ENCODE peak calls at places on chromosome 16, in six cellular contexts. G is stimulated activated CD8-positive, alpha-beta memory T cell treated with anti-CD3 and anti-CD28 coated beads, Interleukin-4, amount 100 ng/mL, for 4 hours; N is activated CD8-positive, alpha-beta memory T cell treated with anti-CD3 and anti-CD28 coated beads, Interleukin-2, amount 50 U/mL, for 4 hours; M is T-helper 1 cell; L is AG09309; X is mucosa of gallbladder. Y is an unnamed sample.

GRCh38 chr16:89350701-89351380 is 133.3 kb downstream of the ZNF778 start:
- DNase-seq in G (no peak), N (peak), M (no peak), L (no peak), X (no peak), Y (no peak)

GRCh38 chr16:85377388-85378144 is 235.6 kb upstream of the GSE1 start:
- DNase-seq in G (no peak), N (no peak), M (no peak), L (no peak), X (no peak), Y (no peak)

GRCh38 chr16:85169333-85170065 is 57.2 kb upstream of the CIBAR2 start:
- DNase-seq in G (no peak), N (no peak), M (no peak), L (no peak), X (no peak), Y (no peak)

GRCh38 chr16:11224096-11224893 is 31.7 kb downstream of the SOCS1 start:
- DNase-seq in G (peak), N (peak), M (peak), L (no peak), X (peak), Y (peak)

GRCh38 chr16:85172465-85173071 is 60.3 kb upstream of the CIBAR2 start:
- DNase-seq in G (no peak), N (no peak), M (no peak), L (no peak), X (no peak), Y (no peak)

GRCh38 chr16:71440669-71441347 is 1.0 kb downstream of the TLE7 start:
- DNase-seq in G (no peak), N (no peak), M (no peak), L (no peak), X (no peak), Y (no peak)

GRCh38 chr16:65185379-65185778 is 63.5 kb upstream of the CDH11 start:
- DNase-seq in G (no peak), N (no peak), M (no peak), L (no peak), X (no peak), Y (no peak)

GRCh38 chr16:80792031-80792430 is 12.4 kb downstream of the CDYL2 start:
- DNase-seq in G (no peak), N (no peak), M (no peak), L (no peak), X (no peak), Y (no peak)

GRCh38 chr16:54286330-54287017 is at the start of gene IRX3:
- DNase-seq in G (no peak), N (no peak), M (no peak), L (peak), X (no peak), Y (peak)

GRCh38 chr16:23861874-23862273 is 26.1 kb downstream of the PRKCB start:
- DNase-seq in G (no peak), N (no peak), M (no peak), L (no peak), X (no peak), Y (no peak)

GRCh38 chr16:75306102-75306762 is 54.8 kb upstream of the BCAR1 start:
- DNase-seq in G (no peak), N (no peak), M (no peak), L (no peak), X (peak), Y (no peak)

GRCh38 chr16:789451-789850 is 1.0 kb downstream of the CHTF18 start:
- DNase-seq in G (no peak), N (no peak), M (no peak), L (no peak), X (no peak), Y (no peak)

GRCh38 chr16:69798466-69798865 is 36.3 kb downstream of the WWP2 start:
- DNase-seq in G (no peak), N (no peak), M (no peak), L (no peak), X (no peak), Y (no peak)

GRCh38 chr16:77062878-77063566 is 128.0 kb upstream of the MON1B start:
- DNase-seq in G (no peak), N (no peak), M (no peak), L (no peak), X (no peak), Y (no peak)

GRCh38 chr16:53099318-53100130 is 44.7 kb downstream of the CHD9 start:
- DNase-seq in G (peak), N (peak), M (peak), L (no peak), X (peak), Y (peak)

GRCh38 chr16:14007460-14007859 is 63.7 kb upstream of the MRTFB start:
- DNase-seq in G (no peak), N (no peak), M (no peak), L (peak), X (no peak), Y (no peak)

GRCh38 chr16:69490707-69491324 is 66.4 kb downstream of the CYB5B start:
- DNase-seq in G (no peak), N (no peak), M (no peak), L (no peak), X (no peak), Y (no peak)

GRCh38 chr16:11215935-11216556 is 40.0 kb downstream of the SOCS1 start:
- DNase-seq in G (no peak), N (no peak), M (no peak), L (no peak), X (no peak), Y (no peak)

GRCh38 chr16:54933281-54934150 is 2.9 kb downstream of the IRX5 start:
- DNase-seq in G (no peak), N (no peak), M (no peak), L (no peak), X (no peak), Y (no peak)

GRCh38 chr16:31022574-31023251 is 10.6 kb upstream of the STX4 start:
- DNase-seq in G (no peak), N (no peak), M (no peak), L (no peak), X (no peak), Y (no peak)

GRCh38 chr16:57810197-57811024 is 8.1 kb upstream of the KIFC3 start:
- DNase-seq in G (peak), N (peak), M (peak), L (no peak), X (peak), Y (peak)

GRCh38 chr16:88685156-88686061 is 898 bp downstream of the SNAI3 start:
- DNase-seq in G (no peak), N (peak), M (no peak), L (no peak), X (no peak), Y (no peak)

GRCh38 chr16:70556063-70556462 is 32.4 kb downstream of the SF3B3 start:
- DNase-seq in G (no peak), N (no peak), M (no peak), L (no peak), X (no peak), Y (no peak)

GRCh38 chr16:4936181-4936990 is 562 bp downstream of the PPL start:
- DNase-seq in G (no peak), N (no peak), M (no peak), L (no peak), X (no peak), Y (no peak)

GRCh38 chr16:89119161-89119621 is 25.5 kb downstream of the ACSF3 start:
- DNase-seq in G (no peak), N (peak), M (no peak), L (no peak), X (no peak), Y (peak)

GRCh38 chr16:75541236-75541635 is 5.3 kb upstream of the CHST5 start:
- DNase-seq in G (no peak), N (no peak), M (no peak), L (no peak), X (no peak), Y (no peak)

GRCh38 chr16:2773188-2773968 is 3.7 kb downstream of the ELOB start:
- DNase-seq in G (no peak), N (no peak), M (no peak), L (no peak), X (no peak), Y (no peak)

GRCh38 chr16:19696961-19697360 is 21.1 kb downstream of the KNOP1 start:
- DNase-seq in G (no peak), N (no peak), M (no peak), L (no peak), X (no peak), Y (no peak)

GRCh38 chr16:48182979-48183537 is 27.3 kb upstream of the ABCC12 start:
- DNase-seq in G (no peak), N (no peak), M (no peak), L (no peak), X (no peak), Y (no peak)

GRCh38 chr16:11586375-11586855 is 304 bp downstream of the LITAF start:
- DNase-seq in G (no peak), N (no peak), M (no peak), L (no peak), X (no peak), Y (no peak)

GRCh38 chr16:53952215-53953208 is 248.6 kb downstream of the FTO start:
- DNase-seq in G (no peak), N (no peak), M (no peak), L (no peak), X (no peak), Y (no peak)

GRCh38 chr16:48591976-48592375 is 18.0 kb downstream of the N4BP1 start:
- DNase-seq in G (no peak), N (no peak), M (no peak), L (no peak), X (no peak), Y (no peak)

GRCh38 chr16:4376126-4376819 is 4.6 kb downstream of the VASN start:
- DNase-seq in G (no peak), N (no peak), M (no peak), L (no peak), X (peak), Y (no peak)

GRCh38 chr16:62225675-62226074 is 189.4 kb upstream of the CDH8 start:
- DNase-seq in G (no peak), N (no peak), M (no peak), L (no peak), X (peak), Y (peak)